ENCODE peak calls at places on chromosomes 12 and 14, in four cellular contexts. M is thoracic aorta, C is left lung, F is neural crest cell. A is an unnamed sample.

GRCh38 chr14:61065671-61066070 is 84.6 kb downstream of the SLC38A6 start:
- DNase-seq in M (no peak), C (no peak), F (no peak), A (no peak)

GRCh38 chr12:13864081-13864673 is 117.2 kb downstream of the GRIN2B start:
- DNase-seq in C (peak), M (no peak), F (peak), A (peak)

GRCh38 chr12:99201906-99202645 is 445.5 kb upstream of the GARIN6 start:
- DNase-seq in M (no peak), F (no peak), C (no peak), A (no peak)

GRCh38 chr14:52802597-52802996 is 11.2 kb upstream of the GNPNAT1 start:
- DNase-seq in M (no peak), C (no peak), F (no peak), A (no peak)

GRCh38 chr14:102863381-102863780 is 59.1 kb upstream of the AMN start:
- DNase-seq in C (no peak), F (no peak), M (no peak), A (no peak)

GRCh38 chr14:21087294-21088091 is 11.0 kb downstream of the ZNF219 start:
- DNase-seq in M (no peak), F (peak), C (peak), A (no peak)

GRCh38 chr14:69636051-69636639 is 24.7 kb downstream of the SUSD6 start:
- DNase-seq in F (no peak), C (no peak), M (no peak), A (no peak)

GRCh38 chr14:65639216-65639615 is 226.7 kb downstream of the FUT8 start:
- DNase-seq in M (no peak), C (no peak), F (no peak), A (no peak)

GRCh38 chr12:30970559-30971202 is 44.1 kb downstream of the TSPAN11 start:
- DNase-seq in C (no peak), F (no peak), M (no peak), A (no peak)

GRCh38 chr14:95701846-95702221 is 12.1 kb downstream of the TCL1A start:
- DNase-seq in F (no peak), C (no peak), M (no peak), A (peak)

GRCh38 chr12:59742831-59743230 is 147.0 kb downstream of the SLC16A7 start:
- DNase-seq in C (no peak), M (no peak), F (no peak), A (no peak)

GRCh38 chr12:91400249-91400648 is 217.6 kb upstream of the DCN start:
- DNase-seq in C (no peak), F (no peak), M (no peak), A (no peak)

GRCh38 chr12:99043319-99043914 is 398.3 kb downstream of the APAF1 start:
- DNase-seq in M (no peak), F (peak), C (peak), A (peak)

GRCh38 chr12:56634242-56634836 is 4.2 kb upstream of the BAZ2A start:
- DNase-seq in F (no peak), C (peak), M (no peak), A (peak)

GRCh38 chr12:64097346-64098105 is 124.6 kb downstream of the KICS2 start:
- DNase-seq in F (no peak), C (no peak), M (no peak), A (no peak)

GRCh38 chr14:51117579-51117978 is 22.7 kb upstream of the TRIM9 start:
- DNase-seq in M (no peak), F (no peak), C (no peak), A (no peak)

GRCh38 chr12:3496964-3497363 is 6.0 kb downstream of the PRMT8 start:
- DNase-seq in F (no peak), C (no peak), M (no peak), A (no peak)

GRCh38 chr14:78232666-78233065 is 62.5 kb downstream of the NRXN3 start:
- DNase-seq in C (no peak), F (no peak), M (no peak), A (no peak)

GRCh38 chr12:39966251-39966650 is 139.6 kb downstream of the SLC2A13 start:
- DNase-seq in C (no peak), M (no peak), F (no peak), A (no peak)

GRCh38 chr14:58662028-58662427 is 24.3 kb downstream of the DACT1 start:
- DNase-seq in F (no peak), M (no peak), C (no peak), A (no peak)

GRCh38 chr14:106436310-106436905 is 910.0 kb downstream of the TMEM121 start:
- DNase-seq in M (no peak), F (no peak), C (peak), A (no peak)

GRCh38 chr14:66359500-66359899 is 126.7 kb upstream of the CCDC196 start:
- DNase-seq in C (no peak), M (no peak), F (peak), A (no peak)

GRCh38 chr14:100469632-100470522 is 117.3 kb downstream of the BEGAIN start:
- DNase-seq in M (no peak), F (no peak), C (no peak), A (no peak)

GRCh38 chr12:100716949-100717732 is 77.4 kb upstream of the ANO4 start:
- DNase-seq in M (no peak), C (peak), F (peak), A (no peak)

GRCh38 chr14:106347291-106347778 is 821.0 kb downstream of the TMEM121 start:
- DNase-seq in M (no peak), C (no peak), F (no peak), A (no peak)

GRCh38 chr12:70719672-70720420 is 82.6 kb upstream of the PTPRB start:
- DNase-seq in F (peak), C (peak), M (no peak), A (peak)

GRCh38 chr12:26939192-26939832 is 1.0 kb downstream of the FGFR1OP2 start:
- DNase-seq in M (no peak), F (no peak), C (no peak), A (no peak)

GRCh38 chr12:92771011-92771410 is 68.2 kb downstream of the PLEKHG7 start:
- DNase-seq in M (no peak), C (no peak), F (no peak), A (no peak)

GRCh38 chr12:52036587-52037171 is 14.6 kb upstream of the NR4A1 start:
- DNase-seq in M (no peak), F (peak), C (peak), A (peak)

GRCh38 chr14:105878554-105878953 is 352.2 kb downstream of the TMEM121 start:
- DNase-seq in F (no peak), C (peak), M (no peak), A (no peak)

GRCh38 chr12:44193281-44193680 is 357.4 kb downstream of the TMEM117 start:
- DNase-seq in M (no peak), C (no peak), F (no peak), A (no peak)

GRCh38 chr12:123126294-123127144 is 24.4 kb downstream of the PITPNM2 start:
- DNase-seq in C (no peak), M (no peak), F (no peak), A (no peak)

GRCh38 chr14:53510281-53510912 is 357.3 kb upstream of the DDHD1 start:
- DNase-seq in F (no peak), C (no peak), M (no peak), A (no peak)

GRCh38 chr14:88639221-88639620 is 76.4 kb downstream of the ZC3H14 start:
- DNase-seq in C (no peak), M (no peak), F (no peak), A (no peak)

GRCh38 chr12:46303039-46303666 is 34.3 kb upstream of the SLC38A1 start:
- DNase-seq in C (no peak), M (no peak), F (no peak), A (no peak)

GRCh38 chr14:56057071-56057865 is 60.9 kb upstream of the PELI2 start:
- DNase-seq in F (no peak), C (no peak), M (no peak), A (no peak)

GRCh38 chr14:53151867-53152626 is 1.1 kb downstream of the DDHD1 start:
- DNase-seq in C (peak), F (peak), M (no peak), A (peak)

GRCh38 chr12:112266473-112266872 is 115.8 kb downstream of the HECTD4 start:
- DNase-seq in F (no peak), M (no peak), C (no peak), A (no peak)

GRCh38 chr12:112256780-112257179 is 125.5 kb downstream of the HECTD4 start:
- DNase-seq in M (no peak), F (no peak), C (no peak), A (no peak)

GRCh38 chr12:112258926-112259325 is 123.3 kb downstream of the HECTD4 start:
- DNase-seq in M (no peak), F (no peak), C (no peak), A (no peak)

DNA sequence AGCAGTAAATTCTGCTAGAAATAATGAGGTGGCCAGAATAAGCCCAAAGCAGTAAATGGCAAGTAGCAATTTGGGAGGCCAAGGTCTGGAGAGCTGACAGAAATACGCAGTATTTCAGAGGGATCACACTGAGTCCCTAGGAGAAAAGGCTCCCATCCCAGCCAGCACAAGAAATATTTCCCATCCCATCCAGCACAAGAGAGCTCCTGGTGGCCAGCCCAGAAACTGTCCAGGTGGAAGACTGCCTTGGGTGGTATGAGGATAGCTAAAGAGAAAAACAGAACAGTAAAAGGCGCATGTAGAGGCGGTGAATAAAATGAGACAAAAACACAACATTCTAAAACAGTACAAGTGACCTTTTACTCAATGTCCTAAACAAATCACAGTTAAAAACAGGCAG is 120.7 kb downstream of the HECTD4 start:
- DNase-seq in C (no peak), F (no peak), M (no peak), A (no peak)
- TF ChIP-seq CTCF in C (no peak), F (peak), M (no peak), A (no peak)

DNA sequence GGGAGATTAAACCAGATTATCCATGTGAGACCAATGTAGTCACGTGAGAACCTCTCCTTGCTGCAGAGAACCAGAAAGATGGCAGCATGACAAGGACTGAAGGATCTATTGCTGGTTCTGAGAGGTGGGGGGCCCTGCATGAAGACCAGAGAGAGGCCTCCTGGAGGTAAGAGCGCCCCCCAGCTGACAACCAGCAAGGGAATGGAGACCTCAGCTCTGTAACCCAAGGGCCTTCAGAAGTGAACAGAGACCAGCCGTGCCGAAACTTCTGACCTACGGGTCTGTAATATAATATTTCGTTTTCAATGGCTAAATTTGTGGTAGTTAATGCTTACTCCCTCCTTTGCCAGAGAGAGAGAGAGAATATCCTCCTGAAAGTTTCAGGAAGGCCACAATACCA is 524.1 kb upstream of the TBX3 start:
- DNase-seq in C (peak), F (no peak), M (no peak), A (no peak)
- TF ChIP-seq CTCF in C (no peak), F (no peak), M (no peak), A (no peak)

GRCh38 chr14:96944297-96944696 is 147.1 kb downstream of the VRK1 start:
- DNase-seq in M (no peak), F (no peak), C (no peak), A (no peak)

GRCh38 chr14:96940009-96940408 is 142.8 kb downstream of the VRK1 start:
- DNase-seq in F (no peak), M (no peak), C (no peak), A (peak)

GRCh38 chr14:96934961-96935360 is 137.8 kb downstream of the VRK1 start:
- DNase-seq in F (no peak), M (no peak), C (no peak), A (no peak)

GRCh38 chr14:96938946-96939345 is 141.8 kb downstream of the VRK1 start:
- DNase-seq in C (no peak), F (no peak), M (no peak), A (no peak)
- TF ChIP-seq CTCF in C (no peak), F (peak), M (no peak), A (peak)

GRCh38 chr14:29800961-29801360 is 126.7 kb downstream of the PRKD1 start:
- DNase-seq in M (no peak), C (no peak), F (no peak), A (no peak)
- TF ChIP-seq CTCF in M (no peak), C (no peak), F (peak), A (peak)